ENCODE peak calls at places on chromosomes 4 and X, in eight cellular contexts. G is Caki2, K is heart right ventricle, Y is ascending aorta, L is NCI-H1694, N is stromal cell of bone marrow, V is fibroblast of pulmonary artery, J is nucleus accumbens. I is an unnamed sample.

GRCh38 chr4:7439699-7440098 is 5.0 kb upstream of the PSAPL1 start:
- DNase-seq in J (no peak), Y (no peak), N (no peak), K (no peak), L (no peak), G (no peak), V (no peak), I (no peak)

GRCh38 chrX:72019487-72019886 is 108.8 kb downstream of the NHSL2 start:
- DNase-seq in G (no peak), K (no peak), Y (no peak), L (no peak), V (no peak), J (no peak), N (no peak), I (no peak)

GRCh38 chr4:112083587-112084347 is 61.5 kb upstream of the FAM241A start:
- DNase-seq in G (peak), J (no peak), N (no peak), Y (no peak), K (no peak), L (no peak), V (peak), I (no peak)

GRCh38 chr4:35520059-35520458 is 724.3 kb downstream of the ARAP2 start:
- DNase-seq in V (no peak), K (no peak), L (no peak), Y (no peak), G (no peak), J (no peak), N (no peak), I (no peak)

GRCh38 chrX:116881961-116882360 is 419.2 kb upstream of the CT83 start:
- DNase-seq in J (no peak), G (no peak), Y (no peak), V (no peak), N (no peak), L (no peak), K (no peak), I (no peak)

GRCh38 chr4:79584902-79585301 is 176.9 kb upstream of the GK2 start:
- DNase-seq in J (no peak), K (no peak), Y (no peak), N (no peak), G (no peak), L (no peak), V (no peak), I (no peak)

GRCh38 chr4:178387756-178388155 is 945.5 kb upstream of the AGA start:
- DNase-seq in J (no peak), L (no peak), G (no peak), Y (no peak), N (no peak), K (no peak), V (no peak), I (no peak)

GRCh38 chrX:27728291-27728690 is 79.5 kb upstream of the MAGEB10 start:
- DNase-seq in G (no peak), J (no peak), K (no peak), N (peak), L (no peak), V (peak), Y (no peak), I (no peak)

GRCh38 chrX:38260231-38260630 is 39.6 kb upstream of the SRPX start:
- DNase-seq in Y (no peak), J (no peak), N (no peak), V (peak), K (no peak), L (peak), G (peak), I (no peak)

GRCh38 chr4:88169298-88169697 is 10.9 kb upstream of the ABCG2 start:
- DNase-seq in J (no peak), N (no peak), G (no peak), L (no peak), V (no peak), Y (no peak), K (no peak), I (no peak)